ENCODE peak calls at places on chromosomes 5 and 9, in four cellular contexts. P is pancreas, S is endodermal cell, J is cardiac muscle cell. V is an unnamed sample.

GRCh38 chr5:17185776-17186175 is 31.7 kb upstream of the BASP1 start:
- DNase-seq in P (no peak), S (no peak), J (no peak), V (no peak)

GRCh38 chr9:116661037-116661954 is 25.8 kb upstream of the TRIM32 start:
- DNase-seq in P (no peak), S (peak; percentile 64), J (peak; percentile 79), V (no peak)

GRCh38 chr5:169742773-169743296 is 105.8 kb downstream of the DOCK2 start:
- DNase-seq in P (no peak), S (no peak), J (peak; percentile 56), V (no peak)

GRCh38 chr5:161431963-161432362 is 114.6 kb downstream of the GABRB2 start:
- DNase-seq in P (no peak), S (no peak), J (no peak), V (no peak)

GRCh38 chr9:79256691-79257213 is 315.0 kb upstream of the TLE4 start:
- DNase-seq in P (peak; percentile 24), S (no peak), J (no peak), V (no peak)

GRCh38 chr9:104927912-104928740 is at the start of gene ABCA1:
- DNase-seq in P (peak; percentile 96), S (peak; percentile 92), J (peak; percentile 92), V (peak; percentile 93)

GRCh38 chr9:37209431-37210386 is 89.3 kb downstream of the ZCCHC7 start:
- DNase-seq in P (no peak), S (no peak), J (peak; percentile 12), V (no peak)

GRCh38 chr9:134462304-134462703 is 136.0 kb downstream of the RXRA start:
- DNase-seq in P (no peak), S (no peak), J (no peak), V (no peak)

GRCh38 chr5:81408496-81408895 is 14.6 kb upstream of the ACOT12 start:
- DNase-seq in P (no peak), S (no peak), J (no peak), V (no peak)

GRCh38 chr5:112957970-112958773 is 18.4 kb upstream of the DCP2 start:
- DNase-seq in P (peak; percentile 70), S (no peak), J (no peak), V (peak; percentile 75)

GRCh38 chr5:147455321-147455720 is 54.5 kb downstream of the DPYSL3 start:
- DNase-seq in P (no peak), S (no peak), J (no peak), V (no peak)

GRCh38 chr9:10252174-10252573 is 360.6 kb downstream of the PTPRD start:
- DNase-seq in P (peak; percentile 47), S (no peak), J (no peak), V (no peak)

GRCh38 chr5:34762321-34762871 is 76.6 kb upstream of the TTC23L start:
- DNase-seq in P (no peak), S (no peak), J (no peak), V (no peak)

GRCh38 chr9:17519761-17520160 is 59.1 kb upstream of the SH3GL2 start:
- DNase-seq in P (no peak), S (no peak), J (no peak), V (no peak)

GRCh38 chr9:17521456-17521855 is 57.4 kb upstream of the SH3GL2 start:
- DNase-seq in P (no peak), S (no peak), J (no peak), V (no peak)

DNA sequence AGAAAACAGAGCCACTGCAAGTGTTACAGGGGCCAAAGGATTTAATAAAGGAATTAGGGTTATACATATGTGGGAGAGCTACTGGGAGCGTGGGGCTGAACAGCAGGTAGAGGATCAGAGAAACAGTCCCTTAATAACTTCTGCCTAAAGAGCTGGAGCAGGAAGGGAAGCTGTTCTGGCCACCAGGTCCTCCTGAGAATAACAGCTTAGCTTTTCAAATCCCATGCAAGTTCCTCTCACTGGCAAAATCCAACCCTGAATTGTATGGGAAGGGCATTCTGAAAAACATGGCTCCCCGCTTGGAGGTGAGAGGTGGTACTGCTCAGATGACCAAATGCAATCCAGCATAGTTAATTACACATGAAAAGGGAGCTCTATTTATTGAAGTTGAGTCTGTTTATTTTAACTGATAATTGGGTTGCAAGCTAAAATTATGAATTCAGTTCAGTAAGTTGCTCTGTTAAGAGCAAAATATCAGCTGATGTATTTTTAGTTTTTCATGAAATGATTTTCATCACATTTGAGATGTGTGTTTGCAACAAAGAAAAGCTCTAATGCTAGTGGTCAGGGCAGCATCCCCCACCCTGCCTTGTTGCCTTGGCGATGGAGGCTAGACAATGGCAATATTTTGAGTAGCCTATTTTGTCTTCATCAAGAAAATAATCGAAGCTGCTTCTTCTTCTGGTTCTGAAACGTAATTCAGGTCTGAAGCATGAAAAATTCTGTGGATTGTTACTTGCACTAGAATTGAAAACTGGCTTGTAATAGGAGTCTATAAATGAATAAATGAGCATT is 58.4 kb upstream of the SH3GL2 start:
- DNase-seq in P (no peak), S (peak; percentile 58), J (no peak), V (no peak)
- H3K27ac ChIP-seq in P (no peak overlapping the region), S (no peak overlapping the region), J (no peak overlapping the region), V (no peak overlapping the region)

GRCh38 chr5:56155085-56155484 is 78.0 kb downstream of the ANKRD55 start:
- DNase-seq in P (no peak), S (no peak), J (no peak), V (no peak)
- H3K4me1 ChIP-seq in P (no peaks in the 10 kb centered on the region), S (peaks cover 14% of the 10 kb centered on the region), J (peaks cover 30% of the 10 kb centered on the region), V (peaks cover 27% of the 10 kb centered on the region)

DNA sequence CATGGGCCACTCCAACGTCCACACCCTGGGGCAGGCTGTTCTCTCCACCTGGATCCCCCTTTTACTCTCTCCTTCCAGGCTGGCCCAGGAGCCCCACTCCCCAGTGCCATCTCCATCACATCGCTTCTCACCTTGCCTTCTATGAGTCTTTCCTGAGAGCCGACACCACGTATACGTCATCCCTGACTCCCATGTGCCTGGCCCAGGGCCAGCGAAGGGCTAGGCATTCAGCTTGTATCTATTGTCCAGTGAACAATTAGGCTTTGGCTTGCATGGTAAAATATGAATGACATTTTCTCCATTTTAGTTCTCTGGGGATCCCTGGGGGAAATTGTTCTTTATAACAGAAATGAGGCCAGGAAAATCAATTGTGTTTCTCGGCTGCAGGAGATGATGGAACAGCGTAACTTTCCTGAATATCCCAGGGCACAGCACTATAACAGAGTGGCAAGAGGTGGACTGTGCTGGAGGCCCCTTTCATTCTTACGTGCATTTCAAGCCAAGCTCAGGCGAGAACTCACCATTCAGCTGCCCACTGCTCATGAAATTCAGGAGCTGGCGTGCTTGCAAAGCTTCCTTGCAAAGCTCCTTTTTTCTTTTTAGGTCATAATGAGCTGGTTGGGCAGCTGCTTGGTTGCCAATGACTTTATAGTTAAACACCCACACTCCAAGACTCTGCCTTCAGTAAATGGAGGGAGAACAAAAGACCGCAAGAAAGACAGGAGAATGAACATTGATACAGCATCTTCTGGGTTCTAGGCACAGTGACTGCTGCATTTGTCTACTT is 37.7 kb downstream of the NSG2 start:
- DNase-seq in P (no peak), S (no peak), J (no peak), V (no peak)
- H3K27me3 ChIP-seq in P (no peaks in the 10 kb centered on the region), S (no peaks in the 10 kb centered on the region), J (no peaks in the 10 kb centered on the region), V (no peaks in the 10 kb centered on the region)

GRCh38 chr5:133934311-133934710 is 34.1 kb downstream of the C5orf15 start:
- DNase-seq in P (no peak), S (no peak), J (no peak), V (no peak)

GRCh38 chr5:133933169-133933509 is 35.3 kb downstream of the C5orf15 start:
- DNase-seq in P (no peak), S (no peak), J (peak; percentile 32), V (no peak)

GRCh38 chr5:133936611-133937015 is 31.8 kb downstream of the C5orf15 start:
- DNase-seq in P (no peak), S (no peak), J (no peak), V (no peak)

GRCh38 chr5:133933670-133934295 is 34.6 kb downstream of the C5orf15 start:
- DNase-seq in P (no peak), S (no peak), J (no peak), V (no peak)

DNA sequence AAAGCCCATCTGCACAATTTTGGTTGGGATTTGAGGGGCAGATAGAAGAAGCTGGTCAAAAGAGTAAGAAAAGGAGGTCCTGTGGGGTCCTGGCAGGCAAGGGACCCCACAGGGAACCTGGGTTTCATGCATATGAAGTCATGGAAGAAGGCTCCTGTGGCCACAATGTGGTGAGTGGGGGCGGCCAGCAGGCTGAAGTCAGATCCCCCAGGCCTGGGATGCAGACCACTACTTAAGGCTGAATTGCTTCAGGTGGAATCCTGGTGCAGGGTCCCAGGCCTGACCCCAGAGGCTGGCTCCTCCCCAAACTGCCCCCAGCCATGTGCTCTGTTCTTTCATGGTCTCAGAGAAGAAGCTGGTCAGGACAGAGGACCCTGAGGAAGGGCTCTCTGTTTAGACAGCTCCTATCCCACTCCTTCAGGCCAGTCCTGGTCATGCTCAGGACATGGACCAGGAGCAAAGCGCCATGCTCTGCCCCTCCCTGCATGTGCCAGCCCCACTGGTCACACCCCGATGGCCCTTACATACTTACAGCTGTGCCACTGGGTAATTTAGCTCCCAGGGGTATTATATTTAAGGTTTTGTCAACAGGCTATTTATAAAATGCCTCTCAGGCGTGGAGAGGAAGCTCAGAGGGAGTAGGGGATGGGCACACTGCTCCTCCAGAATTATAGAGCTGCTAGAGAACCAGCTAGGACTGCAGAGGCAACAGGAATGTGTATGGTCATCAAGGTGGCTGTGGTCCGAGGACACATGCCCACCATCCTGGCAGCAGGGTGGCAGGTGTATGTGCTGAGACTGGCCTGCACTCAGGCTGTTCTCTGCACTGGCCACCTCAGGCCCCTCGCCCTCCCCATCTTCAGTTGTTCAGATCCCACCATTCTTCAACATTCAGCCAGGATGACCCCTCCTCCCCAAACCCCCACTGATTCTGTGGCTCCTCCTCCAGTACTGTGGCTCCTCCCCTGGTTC is 33.3 kb downstream of the C5orf15 start:
- DNase-seq in P (no peak), S (no peak), J (no peak), V (no peak)
- H3K27ac ChIP-seq in P (no peak overlapping the region), S (no peak overlapping the region), J (no peak overlapping the region), V (no peak overlapping the region)

GRCh38 chr9:33856247-33856646 is 39.3 kb downstream of the UBE2R2 start:
- DNase-seq in P (no peak), S (no peak), J (no peak), V (no peak)

GRCh38 chr9:33850677-33851076 is 33.7 kb downstream of the UBE2R2 start:
- DNase-seq in P (no peak), S (no peak), J (no peak), V (no peak)

GRCh38 chr9:33852216-33852826 is 35.4 kb downstream of the UBE2R2 start:
- DNase-seq in P (peak; percentile 82), S (peak; percentile 76), J (peak; percentile 73), V (peak; percentile 71)

GRCh38 chr9:33851301-33851700 is 34.3 kb downstream of the UBE2R2 start:
- DNase-seq in P (no peak), S (no peak), J (no peak), V (no peak)

GRCh38 chr9:33850267-33850629 is 33.3 kb downstream of the UBE2R2 start:
- DNase-seq in P (no peak), S (no peak), J (no peak), V (no peak)
- H3K4me1 ChIP-seq in P (peaks cover 18% of the 10 kb centered on the region), S (peaks cover 3% of the 10 kb centered on the region), J (peaks cover 6% of the 10 kb centered on the region), V (peaks cover 38% of the 10 kb centered on the region)

DNA sequence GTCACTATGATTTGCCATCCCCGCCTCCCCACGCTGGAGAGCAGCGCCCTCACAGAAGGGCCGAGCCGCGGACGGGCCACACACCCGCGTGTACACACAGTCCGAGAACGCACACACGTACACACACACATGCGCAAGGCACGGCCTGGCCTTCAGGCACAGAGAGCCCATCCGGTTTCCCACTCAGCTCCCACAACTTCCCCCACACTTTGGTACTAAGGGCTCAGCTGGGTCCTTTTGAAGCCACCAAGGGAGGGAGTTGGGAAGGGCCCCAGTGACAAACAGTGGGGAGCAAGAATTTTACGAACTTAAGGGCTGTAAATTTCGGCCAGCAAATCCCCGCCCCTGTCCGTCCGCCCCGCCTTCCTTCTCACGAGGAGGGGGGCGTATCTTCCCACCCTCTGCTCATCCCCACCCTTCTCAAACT is 133.3 kb upstream of the HAND1 start:
- DNase-seq in P (no peak), S (peak; percentile 72), J (no peak), V (no peak)
- H3K27me3 ChIP-seq in P (no peaks in the 10 kb centered on the region), S (peaks cover 42% of the 10 kb centered on the region), J (peaks cover 27% of the 10 kb centered on the region), V (peaks cover 44% of the 10 kb centered on the region)

V was measured in upper lobe of right lung.